ENCODE peak calls at places on chromosomes 6 and 20, in seven cellular contexts. A, F, N, V, O, T and M are unnamed samples.

GRCh38 chr6:81759782-81760181 is 7.3 kb upstream of the TENT5A start:
- DNase-seq in V (no peak), T (no peak), O (no peak), N (no peak), F (no peak), A (no peak), M (no peak)

GRCh38 chr20:63735859-63736718 is at the start of gene LIME1:
- DNase-seq in A (peak), O (no peak), V (peak), F (peak), N (peak), T (peak), M (no peak)

GRCh38 chr6:143401636-143402370 is 48.7 kb downstream of the ADAT2 start:
- DNase-seq in T (no peak), V (no peak), N (no peak), O (no peak), A (no peak), F (no peak), M (no peak)

GRCh38 chr20:46401478-46401860 is 4.9 kb downstream of the ELMO2 start:
- DNase-seq in V (peak), A (no peak), F (no peak), T (peak), N (no peak), O (no peak), M (no peak)

GRCh38 chr6:75279418-75279817 is 5.2 kb downstream of the TMEM30A start:
- DNase-seq in F (no peak), N (no peak), V (no peak), T (no peak), O (no peak), A (no peak), M (no peak)

GRCh38 chr6:20332441-20333006 is 69.2 kb upstream of the E2F3 start:
- DNase-seq in N (no peak), A (no peak), F (no peak), T (no peak), V (no peak), O (no peak), M (no peak)

GRCh38 chr20:4613718-4614620 is 107.7 kb upstream of the PRND start:
- DNase-seq in A (no peak), N (peak), V (peak), T (peak), O (no peak), F (no peak), M (no peak)

GRCh38 chr6:151160869-151161268 is 78.9 kb upstream of the AKAP12 start:
- DNase-seq in F (no peak), A (no peak), T (no peak), N (no peak), V (no peak), O (peak), M (no peak)

GRCh38 chr20:16392346-16392745 is 180.9 kb downstream of the KIF16B start:
- DNase-seq in O (no peak), F (no peak), A (no peak), V (peak), N (no peak), T (peak), M (no peak)

GRCh38 chr6:36241728-36242127 is 28.1 kb upstream of the PNPLA1 start:
- DNase-seq in T (peak), N (no peak), A (no peak), F (no peak), V (peak), O (no peak), M (no peak)

GRCh38 chr6:23357185-23357745 is 768.8 kb upstream of the NRSN1 start:
- DNase-seq in O (no peak), A (no peak), T (no peak), N (no peak), V (no peak), F (no peak), M (no peak)

GRCh38 chr20:24109008-24109407 is 120.4 kb upstream of the GGTLC1 start:
- DNase-seq in N (peak), F (no peak), V (no peak), A (no peak), O (no peak), T (no peak), M (no peak)

DNA sequence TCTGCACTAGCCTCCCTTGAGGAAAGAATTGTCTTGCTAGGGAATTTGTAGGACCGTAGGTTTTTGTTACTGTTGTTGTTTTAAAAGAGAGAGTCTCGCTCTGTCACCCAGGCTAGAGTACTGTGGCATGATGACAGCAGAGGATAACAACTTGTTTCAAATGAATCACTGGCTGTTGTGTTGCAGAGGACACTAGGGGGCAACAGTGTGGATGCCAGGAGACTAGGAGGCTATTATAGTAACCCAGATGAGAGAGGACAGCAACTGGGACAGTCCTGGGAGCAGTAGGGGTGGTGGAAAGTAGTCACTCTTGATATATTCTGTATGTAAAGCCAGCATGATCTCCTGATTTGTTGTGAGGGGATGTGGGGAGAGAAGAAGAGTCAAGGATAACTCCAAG is 41.8 kb upstream of the LAMA4 start:
- DNase-seq in O (no peak), A (no peak), V (no peak), T (no peak), N (no peak), F (no peak), M (no peak)
- TF ChIP-seq CTCF in O (peak), A (no peak), V (peak), T (peak), N (no peak), F (no peak), M (peak)

DNA sequence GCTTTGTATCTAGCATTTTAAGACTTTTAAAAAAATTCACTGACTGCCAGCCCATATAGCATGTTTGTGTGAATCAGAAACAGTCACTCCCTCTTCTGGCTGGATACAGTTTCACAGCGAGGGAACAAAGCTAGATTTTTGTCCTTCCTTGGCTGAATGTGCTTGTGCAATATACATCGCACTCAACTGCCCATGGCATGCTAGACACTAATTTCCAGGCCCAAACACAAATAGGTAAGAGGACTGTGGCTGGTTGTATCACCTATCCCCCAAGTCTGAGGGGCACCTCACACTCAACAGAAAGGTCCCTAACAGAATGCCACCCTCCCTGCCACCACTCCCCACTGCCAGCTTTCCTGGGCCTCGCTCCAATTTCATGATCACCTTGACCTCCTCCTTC is 16.2 kb upstream of the BLCAP start:
- DNase-seq in O (no peak), N (no peak), F (no peak), A (no peak), T (no peak), V (no peak), M (no peak)
- TF ChIP-seq CTCF in O (peak), N (no peak), F (no peak), A (no peak), T (no peak), V (no peak), M (peak)

GRCh38 chr6:142155895-142156757 is 9.1 kb downstream of the VTA1 start:
- DNase-seq in V (no peak), F (no peak), O (no peak), N (no peak), T (no peak), A (no peak), M (no peak)
- TF ChIP-seq CTCF in V (no peak), F (no peak), O (no peak), N (peak), T (no peak), A (peak), M (peak)

DNA sequence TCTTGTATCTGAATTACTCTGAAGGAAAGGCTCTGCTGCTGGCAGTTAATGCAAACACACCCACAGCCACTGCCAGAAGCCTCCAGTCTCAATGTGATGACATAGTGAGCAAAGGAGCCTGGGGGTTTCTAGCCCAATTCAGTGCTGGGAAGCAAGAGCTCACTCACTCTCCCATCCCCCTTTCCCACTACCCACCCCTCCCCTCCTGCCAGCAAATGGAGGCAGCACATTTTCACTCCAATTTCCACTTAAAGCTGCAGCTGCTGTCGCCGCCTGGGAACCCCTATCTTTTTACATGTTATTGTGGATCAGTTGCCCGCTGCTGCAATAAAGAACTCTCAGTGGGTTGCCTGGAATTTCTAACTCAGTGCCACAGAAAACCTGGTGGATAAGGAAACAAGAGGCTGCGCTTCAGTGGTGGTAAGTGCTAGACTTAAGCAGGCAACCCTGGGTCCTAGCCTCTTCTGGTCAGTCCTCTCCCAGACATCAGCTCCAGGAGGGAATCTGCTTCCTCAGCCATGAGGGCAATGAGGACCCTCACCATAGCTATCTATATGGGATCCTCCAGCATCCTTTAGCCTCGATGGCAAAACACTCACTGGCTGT is 490.6 kb upstream of the SULF2 start:
- DNase-seq in V (no peak), N (no peak), O (no peak), T (no peak), A (no peak), F (no peak), M (no peak)
- TF ChIP-seq CTCF in V (no peak), N (no peak), O (no peak), T (no peak), A (no peak), F (no peak), M (no peak)

DNA sequence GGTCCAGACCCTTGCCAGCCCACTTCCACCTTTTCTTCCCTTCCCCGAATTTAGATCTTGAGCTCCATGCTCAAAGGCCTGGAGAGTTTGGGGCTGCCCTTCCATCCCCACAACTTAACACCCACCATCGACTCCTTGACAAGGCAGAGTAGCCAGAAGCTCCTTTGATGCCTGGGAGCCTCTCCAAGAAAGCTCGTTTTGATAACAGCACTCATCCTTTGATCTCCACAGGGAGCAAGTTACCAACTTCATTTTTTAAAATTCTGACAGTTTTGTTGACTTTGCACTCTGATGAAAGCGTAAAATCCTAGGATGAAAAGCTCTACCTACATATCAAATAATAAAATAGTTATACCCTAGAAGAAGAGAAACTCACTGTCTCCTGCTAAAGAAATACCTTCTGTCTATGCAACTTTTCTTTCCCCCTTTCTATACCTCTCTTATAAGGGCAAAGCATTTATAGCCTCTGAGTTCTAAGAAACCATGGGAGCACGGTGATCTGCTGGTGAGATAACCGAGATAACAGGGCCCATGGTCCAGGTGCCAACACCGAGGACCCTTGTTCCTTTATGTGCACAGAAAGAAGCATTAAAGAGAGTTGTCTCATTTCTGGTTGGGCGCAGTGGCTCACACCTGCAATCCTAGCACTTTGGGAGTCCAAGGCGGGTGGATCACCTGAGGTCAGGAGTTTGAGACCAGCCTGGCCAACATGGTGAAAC is 134.9 kb downstream of the UST start:
- DNase-seq in T (no peak), O (no peak), N (no peak), A (no peak), F (no peak), V (no peak), M (no peak)
- TF ChIP-seq CTCF in T (no peak), O (no peak), N (no peak), A (no peak), F (no peak), V (no peak), M (no peak)

GRCh38 chr20:32523613-32524218 is 61.4 kb downstream of the NOL4L start:
- DNase-seq in T (no peak), A (no peak), F (no peak), V (no peak), O (no peak), N (no peak), M (no peak)

GRCh38 chr20:32522525-32522774 is 62.7 kb downstream of the NOL4L start:
- DNase-seq in V (no peak), F (no peak), O (no peak), T (no peak), A (peak), N (no peak), M (no peak)

GRCh38 chr20:32522775-32523612 is 62.1 kb downstream of the NOL4L start:
- DNase-seq in O (no peak), A (no peak), V (no peak), N (no peak), T (no peak), F (no peak), M (no peak)

GRCh38 chr20:32520927-32521203 is 64.3 kb downstream of the NOL4L start:
- DNase-seq in T (no peak), N (no peak), F (no peak), O (no peak), V (no peak), A (no peak), M (no peak)

DNA sequence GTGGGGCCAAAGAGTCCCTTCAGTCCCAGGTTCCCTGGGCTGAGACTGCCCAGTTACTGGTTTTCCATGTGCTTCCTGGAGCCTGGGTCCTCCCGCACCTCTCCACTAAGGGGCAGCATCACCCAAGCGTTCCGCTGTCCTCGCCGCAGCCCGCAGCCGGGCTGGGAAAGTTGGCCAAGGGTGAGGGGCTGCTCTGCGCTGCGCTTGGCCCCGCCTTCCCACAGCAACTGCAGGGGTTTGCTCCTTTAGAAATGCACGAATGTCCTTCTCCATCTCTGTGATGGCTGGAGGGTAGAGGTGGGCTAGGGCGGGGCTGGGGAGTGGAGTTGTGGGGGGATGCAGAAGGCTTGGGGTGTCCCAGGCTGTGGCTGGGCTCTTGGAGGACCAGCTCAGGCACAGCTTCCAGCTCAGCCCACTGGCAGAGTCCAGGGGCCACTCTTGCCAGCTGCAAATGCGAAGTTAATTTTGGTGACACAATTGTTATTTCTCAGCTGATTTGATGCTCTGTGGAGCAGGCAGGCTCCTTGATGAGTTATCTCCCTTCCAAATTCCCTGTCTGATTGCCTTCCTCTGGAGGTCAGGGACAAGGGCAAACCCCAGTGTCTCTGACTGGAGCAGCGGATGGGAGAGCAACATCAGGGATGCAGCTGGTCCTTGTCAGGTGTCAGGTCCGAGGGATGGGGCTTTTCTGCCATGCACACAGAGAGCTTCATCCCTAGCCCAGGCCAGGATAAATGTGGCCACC is 63.2 kb downstream of the NOL4L start:
- DNase-seq in T (peak), F (peak), O (peak), A (peak), N (peak), V (peak), M (peak)
- TF ChIP-seq CTCF in T (peak), F (peak), O (peak), A (peak), N (peak), V (peak), M (peak)

DNA sequence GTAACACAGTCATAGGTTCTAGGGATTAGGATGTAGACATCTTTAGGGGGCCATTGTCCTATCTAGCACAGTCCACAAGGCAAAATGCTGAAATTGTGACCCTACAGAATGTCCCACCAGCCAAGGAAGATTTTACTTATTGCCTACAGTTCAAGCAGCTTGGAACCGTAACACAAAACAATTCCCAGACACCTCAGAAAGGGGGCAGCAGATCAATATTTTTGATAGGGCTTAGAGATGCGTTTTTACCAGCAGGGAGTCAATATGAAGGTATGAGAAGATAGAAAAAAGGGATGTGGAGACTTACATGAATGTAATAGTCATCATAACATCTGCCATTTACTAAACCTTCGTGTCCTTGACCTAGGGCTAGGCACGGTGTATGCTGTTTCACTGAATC is 81.0 kb downstream of the TMEM170B start:
- DNase-seq in F (no peak), T (no peak), A (no peak), O (no peak), V (no peak), N (no peak), M (no peak)
- TF ChIP-seq CTCF in F (no peak), T (peak), A (no peak), O (peak), V (peak), N (no peak), M (no peak)

GRCh38 chr20:2242678-2243077 is 53.1 kb upstream of the TGM3 start:
- DNase-seq in N (no peak), V (no peak), T (no peak), O (no peak), A (no peak), F (no peak), M (no peak)

GRCh38 chr20:2245637-2246036 is 50.2 kb upstream of the TGM3 start:
- DNase-seq in A (no peak), T (no peak), V (no peak), F (no peak), N (no peak), O (no peak), M (no peak)

GRCh38 chr20:2246081-2246491 is 49.7 kb upstream of the TGM3 start:
- DNase-seq in F (no peak), O (no peak), V (no peak), N (no peak), T (no peak), A (no peak), M (no peak)

GRCh38 chr20:2244523-2244922 is 51.3 kb upstream of the TGM3 start:
- DNase-seq in O (no peak), V (no peak), F (no peak), A (no peak), N (no peak), T (no peak), M (no peak)

GRCh38 chr20:2244993-2245392 is 50.8 kb upstream of the TGM3 start:
- DNase-seq in T (no peak), F (no peak), O (no peak), N (no peak), A (no peak), V (no peak), M (no peak)
- TF ChIP-seq CTCF in T (no peak), F (no peak), O (no peak), N (no peak), A (no peak), V (no peak), M (peak)

DNA sequence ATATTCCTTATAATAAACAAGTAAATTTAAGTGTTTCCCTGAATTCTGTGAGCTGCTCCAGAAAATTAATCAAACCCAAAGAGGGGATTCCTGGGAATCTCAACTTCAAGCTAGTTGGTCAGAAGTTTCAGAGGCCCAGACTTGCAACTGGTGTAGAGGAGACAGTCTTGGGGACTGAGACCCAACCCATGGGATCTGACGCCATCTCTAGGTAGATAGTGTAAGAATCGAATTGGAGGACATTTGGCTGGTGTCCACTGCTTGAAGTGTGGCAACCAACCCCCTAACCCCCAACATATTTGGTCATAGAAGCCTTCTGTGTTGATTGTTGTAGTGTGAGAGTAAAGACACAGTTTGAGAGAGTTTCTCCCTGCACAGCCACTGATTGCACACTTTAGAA is 103.5 kb upstream of the CARMIL1 start:
- DNase-seq in T (no peak), F (no peak), N (no peak), A (no peak), O (no peak), V (no peak), M (no peak)
- TF ChIP-seq CTCF in T (no peak), F (no peak), N (no peak), A (no peak), O (no peak), V (no peak), M (no peak)

DNA sequence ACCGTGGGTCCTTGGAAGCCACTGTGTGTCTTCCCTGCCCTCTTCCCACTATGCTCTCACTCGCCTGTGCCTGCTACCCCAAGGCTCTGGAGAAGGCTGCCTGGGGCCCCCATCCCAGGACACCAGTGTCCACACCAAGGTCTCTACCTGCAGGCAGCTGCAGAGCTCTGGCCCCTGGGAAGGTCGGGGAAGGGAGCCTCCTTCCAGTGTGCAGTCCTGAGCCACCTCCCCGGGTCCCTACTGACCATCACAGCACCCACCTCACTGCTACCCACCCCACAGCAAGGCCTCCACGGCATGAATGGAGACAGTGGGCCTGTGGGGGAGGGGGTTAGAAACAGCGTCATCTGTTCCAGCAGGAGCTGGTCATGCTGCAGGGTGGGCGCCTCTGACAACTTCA is 35.6 kb downstream of the RBM38 start:
- DNase-seq in N (no peak), A (peak), V (no peak), O (no peak), T (no peak), F (no peak), M (no peak)
- TF ChIP-seq CTCF in N (no peak), A (no peak), V (no peak), O (no peak), T (no peak), F (no peak), M (no peak)